ENCODE peak calls at places on chromosomes 3 and 15, in nine cellular contexts. U, N, H, W, J, L, A, B and G are unnamed samples.

GRCh38 chr3:132038198-132038825 is 3.5 kb upstream of the CPNE4 start:
- DNase-seq in W (no peak), N (no peak), H (no peak), L (no peak), J (peak; percentile 6), B (no peak), A (no peak), U (peak; percentile 22), G (no peak)

GRCh38 chr3:39216176-39216790 is 23.9 kb upstream of the XIRP1 start:
- DNase-seq in W (no peak), A (no peak), B (no peak), U (no peak), L (no peak), J (peak; percentile 82), H (no peak), N (no peak), G (no peak)

GRCh38 chr3:65128346-65128745 is 440.5 kb upstream of the ADAMTS9 start:
- DNase-seq in N (no peak), W (no peak), B (no peak), J (no peak), L (no peak), H (no peak), U (peak; percentile 11), A (no peak), G (no peak)

GRCh38 chr3:65479967-65480366 is 558.8 kb downstream of the MAGI1 start:
- DNase-seq in H (no peak), J (no peak), A (no peak), L (no peak), B (no peak), W (no peak), N (no peak), U (peak; percentile 51), G (no peak)

GRCh38 chr15:79366691-79367090 is 55.8 kb downstream of the TMED3 start:
- DNase-seq in A (no peak), W (no peak), U (no peak), B (no peak), L (no peak), N (no peak), H (no peak), J (no peak), G (no peak)

GRCh38 chr3:189954733-189955665 is 165.7 kb downstream of the P3H2 start:
- DNase-seq in B (no peak), H (no peak), L (no peak), W (no peak), U (no peak), A (no peak), N (no peak), J (no peak), G (no peak)

GRCh38 chr3:14876942-14877341 is 58.2 kb downstream of the FGD5 start:
- DNase-seq in L (peak; percentile 85), H (no peak), J (no peak), W (no peak), B (no peak), A (no peak), N (no peak), U (no peak), G (no peak)

GRCh38 chr3:56157693-56158092 is 310.6 kb downstream of the ERC2 start:
- DNase-seq in J (peak; percentile 3), A (no peak), L (peak; percentile 73), H (no peak), N (no peak), B (no peak), U (no peak), W (no peak), G (no peak)

GRCh38 chr3:52056521-52056967 is at the start of gene DUSP7:
- DNase-seq in A (peak; percentile 61), J (peak; percentile 79), L (peak; percentile 83), B (peak; percentile 81), W (no peak), N (peak; percentile 16), U (peak; percentile 72), H (peak; percentile 50), G (peak; percentile 55)

GRCh38 chr3:46690798-46691197 is 2.7 kb downstream of the ALS2CL start:
- DNase-seq in A (no peak), N (no peak), L (no peak), W (no peak), H (no peak), J (no peak), B (no peak), U (no peak), G (no peak)

GRCh38 chr3:43076857-43077256 is 29.0 kb downstream of the POMGNT2 start:
- DNase-seq in W (no peak), J (no peak), U (no peak), B (no peak), L (no peak), N (no peak), A (no peak), H (no peak), G (no peak)

GRCh38 chr3:56812749-56813655 is 11.3 kb upstream of the ARHGEF3 start:
- DNase-seq in N (no peak), J (no peak), L (no peak), B (no peak), W (no peak), H (no peak), A (no peak), U (no peak), G (no peak)

GRCh38 chr3:156217674-156218352 is 97.4 kb downstream of the KCNAB1 start:
- DNase-seq in W (no peak), B (no peak), A (no peak), N (no peak), H (no peak), J (no peak), U (peak; percentile 52), L (no peak), G (no peak)

GRCh38 chr15:86231864-86232801 is 152.5 kb downstream of the AGBL1 start:
- DNase-seq in B (peak; percentile 25), U (peak; percentile 9), W (no peak), L (no peak), N (no peak), A (peak; percentile 18), J (peak; percentile 42), H (no peak), G (peak; percentile 1)

GRCh38 chr3:58047806-58048205 is 39.6 kb downstream of the FLNB start:
- DNase-seq in A (no peak), B (no peak), J (no peak), L (no peak), U (peak; percentile 89), W (no peak), H (no peak), N (no peak), G (no peak)

GRCh38 chr3:155853214-155854146 is 747 bp downstream of the SLC33A1 start:
- DNase-seq in N (no peak), W (no peak), B (peak; percentile 40), J (peak; percentile 61), A (peak; percentile 21), U (peak; percentile 30), L (peak; percentile 62), H (no peak), G (no peak)

GRCh38 chr15:27527490-27528067 is 556.6 kb downstream of the GABRG3 start:
- DNase-seq in L (no peak), W (no peak), N (no peak), H (no peak), U (no peak), J (no peak), B (no peak), A (no peak), G (no peak)

GRCh38 chr3:188153949-188154757 is at the start of gene LPP:
- DNase-seq in A (peak; percentile 82), J (peak; percentile 77), L (peak; percentile 90), B (peak; percentile 84), U (peak; percentile 77), H (peak; percentile 78), N (peak; percentile 44), W (peak; percentile 35), G (peak; percentile 70)